ENCODE peak calls at places on chromosomes 6 and 20, in eight cellular contexts. One of them, this sample, is unnamed.

GRCh38 chr20:45934046-45934586 is 367 bp upstream of the PCIF1 start:
- DNase-seq in cardiac muscle cell: peak; percentile 68
- DNase-seq in adrenal gland: peak; percentile 86
- DNase-seq in astrocyte of the spinal cord: peak; percentile 65
- DNase-seq in lower leg skin: no peak
- DNase-seq in CD8-positive, alpha-beta T cell: no peak
- DNase-seq in NB4: peak; percentile 79
- DNase-seq in uterus: no peak
- DNase-seq in this sample: no peak

GRCh38 chr20:47126374-47126705 is 230.2 kb downstream of the ZMYND8 start:
- DNase-seq in cardiac muscle cell: no peak
- DNase-seq in adrenal gland: no peak
- DNase-seq in astrocyte of the spinal cord: peak; percentile 10
- DNase-seq in lower leg skin: no peak
- DNase-seq in CD8-positive, alpha-beta T cell: no peak
- DNase-seq in NB4: peak; percentile 15
- DNase-seq in uterus: no peak
- DNase-seq in this sample: no peak

GRCh38 chr20:9306521-9306920 is 207.9 kb upstream of the LAMP5 start:
- DNase-seq in cardiac muscle cell: no peak
- DNase-seq in adrenal gland: no peak
- DNase-seq in astrocyte of the spinal cord: peak; percentile 66
- DNase-seq in lower leg skin: peak; percentile 18
- DNase-seq in CD8-positive, alpha-beta T cell: no peak
- DNase-seq in NB4: peak; percentile 10
- DNase-seq in uterus: no peak
- DNase-seq in this sample: peak; percentile 72

GRCh38 chr6:154984146-154984545 is 11.0 kb upstream of the TIAM2 start:
- DNase-seq in cardiac muscle cell: no peak
- DNase-seq in adrenal gland: no peak
- DNase-seq in astrocyte of the spinal cord: peak; percentile 27
- DNase-seq in lower leg skin: no peak
- DNase-seq in CD8-positive, alpha-beta T cell: no peak
- DNase-seq in NB4: no peak
- DNase-seq in uterus: no peak
- DNase-seq in this sample: no peak

GRCh38 chr6:154815938-154816820 is 83.0 kb downstream of the SCAF8 start:
- DNase-seq in cardiac muscle cell: no peak
- DNase-seq in adrenal gland: no peak
- DNase-seq in astrocyte of the spinal cord: peak; percentile 73
- DNase-seq in lower leg skin: no peak
- DNase-seq in CD8-positive, alpha-beta T cell: no peak
- DNase-seq in NB4: no peak
- DNase-seq in uterus: no peak
- DNase-seq in this sample: peak; percentile 76

GRCh38 chr20:41048475-41049242 is 20.0 kb downstream of the TOP1 start:
- DNase-seq in cardiac muscle cell: no peak
- DNase-seq in adrenal gland: no peak
- DNase-seq in astrocyte of the spinal cord: peak; percentile 19
- DNase-seq in lower leg skin: no peak
- DNase-seq in CD8-positive, alpha-beta T cell: no peak
- DNase-seq in NB4: peak; percentile 67
- DNase-seq in uterus: no peak
- DNase-seq in this sample: no peak

GRCh38 chr20:48703107-48703506 is 124.7 kb downstream of the PREX1 start:
- DNase-seq in cardiac muscle cell: no peak
- DNase-seq in adrenal gland: peak; percentile 71
- DNase-seq in astrocyte of the spinal cord: no peak
- DNase-seq in lower leg skin: no peak
- DNase-seq in CD8-positive, alpha-beta T cell: no peak
- DNase-seq in NB4: no peak
- DNase-seq in uterus: no peak
- DNase-seq in this sample: no peak

GRCh38 chr6:18501313-18502013 is 114.3 kb downstream of the RNF144B start:
- DNase-seq in cardiac muscle cell: no peak
- DNase-seq in adrenal gland: peak; percentile 65
- DNase-seq in astrocyte of the spinal cord: peak; percentile 30
- DNase-seq in lower leg skin: peak; percentile 60
- DNase-seq in CD8-positive, alpha-beta T cell: no peak
- DNase-seq in NB4: peak; percentile 14
- DNase-seq in uterus: no peak
- DNase-seq in this sample: no peak

GRCh38 chr6:144153971-144154370 is 3.7 kb downstream of the STX11 start:
- DNase-seq in cardiac muscle cell: no peak
- DNase-seq in adrenal gland: no peak
- DNase-seq in astrocyte of the spinal cord: no peak
- DNase-seq in lower leg skin: no peak
- DNase-seq in CD8-positive, alpha-beta T cell: no peak
- DNase-seq in NB4: no peak
- DNase-seq in uterus: no peak
- DNase-seq in this sample: no peak

GRCh38 chr6:55678330-55679224 is 99.6 kb upstream of the HMGCLL1 start:
- DNase-seq in cardiac muscle cell: no peak
- DNase-seq in adrenal gland: no peak
- DNase-seq in astrocyte of the spinal cord: peak; percentile 40
- DNase-seq in lower leg skin: no peak
- DNase-seq in CD8-positive, alpha-beta T cell: no peak
- DNase-seq in NB4: peak; percentile 8
- DNase-seq in uterus: no peak
- DNase-seq in this sample: no peak

GRCh38 chr20:35828434-35828833 is 56.6 kb downstream of the PHF20 start:
- DNase-seq in cardiac muscle cell: peak; percentile 70
- DNase-seq in adrenal gland: peak; percentile 66
- DNase-seq in astrocyte of the spinal cord: peak; percentile 18
- DNase-seq in lower leg skin: no peak
- DNase-seq in CD8-positive, alpha-beta T cell: no peak
- DNase-seq in NB4: no peak
- DNase-seq in uterus: no peak
- DNase-seq in this sample: no peak

GRCh38 chr20:38937978-38938473 is 11.8 kb downstream of the FAM83D start:
- DNase-seq in cardiac muscle cell: no peak
- DNase-seq in adrenal gland: no peak
- DNase-seq in astrocyte of the spinal cord: no peak
- DNase-seq in lower leg skin: no peak
- DNase-seq in CD8-positive, alpha-beta T cell: no peak
- DNase-seq in NB4: no peak
- DNase-seq in uterus: no peak
- DNase-seq in this sample: no peak

GRCh38 chr6:6686176-6686575 is 97.7 kb downstream of the LY86 start:
- DNase-seq in cardiac muscle cell: no peak
- DNase-seq in adrenal gland: no peak
- DNase-seq in astrocyte of the spinal cord: no peak
- DNase-seq in lower leg skin: no peak
- DNase-seq in CD8-positive, alpha-beta T cell: no peak
- DNase-seq in NB4: no peak
- DNase-seq in uterus: no peak
- DNase-seq in this sample: no peak

GRCh38 chr6:138550346-138550767 is 51.1 kb upstream of the NHSL1 start:
- DNase-seq in cardiac muscle cell: no peak
- DNase-seq in adrenal gland: no peak
- DNase-seq in astrocyte of the spinal cord: no peak
- DNase-seq in lower leg skin: no peak
- DNase-seq in CD8-positive, alpha-beta T cell: no peak
- DNase-seq in NB4: no peak
- DNase-seq in uterus: no peak
- DNase-seq in this sample: no peak

GRCh38 chr20:5569021-5569420 is 181.2 kb upstream of the SHLD1 start:
- DNase-seq in cardiac muscle cell: peak; percentile 46
- DNase-seq in adrenal gland: no peak
- DNase-seq in astrocyte of the spinal cord: peak; percentile 61
- DNase-seq in lower leg skin: peak; percentile 39
- DNase-seq in CD8-positive, alpha-beta T cell: peak; percentile 47
- DNase-seq in NB4: peak; percentile 69
- DNase-seq in uterus: no peak
- DNase-seq in this sample: peak; percentile 31

GRCh38 chr6:88535296-88535695 is 369.1 kb upstream of the CNR1 start:
- DNase-seq in cardiac muscle cell: no peak
- DNase-seq in adrenal gland: no peak
- DNase-seq in astrocyte of the spinal cord: no peak
- DNase-seq in lower leg skin: no peak
- DNase-seq in CD8-positive, alpha-beta T cell: no peak
- DNase-seq in NB4: peak; percentile 58
- DNase-seq in uterus: no peak
- DNase-seq in this sample: no peak

GRCh38 chr6:150891886-150892485 is 26.5 kb downstream of the MTHFD1L start:
- DNase-seq in cardiac muscle cell: peak; percentile 77
- DNase-seq in adrenal gland: peak; percentile 92
- DNase-seq in astrocyte of the spinal cord: peak; percentile 87
- DNase-seq in lower leg skin: peak; percentile 76
- DNase-seq in CD8-positive, alpha-beta T cell: peak; percentile 58
- DNase-seq in NB4: peak; percentile 75
- DNase-seq in uterus: peak; percentile 76
- DNase-seq in this sample: peak; percentile 66

GRCh38 chr6:135938588-135939215 is 87.2 kb downstream of the PDE7B start:
- DNase-seq in cardiac muscle cell: no peak
- DNase-seq in adrenal gland: peak; percentile 60
- DNase-seq in astrocyte of the spinal cord: peak; percentile 65
- DNase-seq in lower leg skin: no peak
- DNase-seq in CD8-positive, alpha-beta T cell: no peak
- DNase-seq in NB4: peak; percentile 34
- DNase-seq in uterus: peak; percentile 35
- DNase-seq in this sample: no peak

GRCh38 chr6:139364302-139364981 is 10.0 kb downstream of the CITED2 start:
- DNase-seq in cardiac muscle cell: peak; percentile 67
- DNase-seq in adrenal gland: no peak
- DNase-seq in astrocyte of the spinal cord: peak; percentile 72
- DNase-seq in lower leg skin: no peak
- DNase-seq in CD8-positive, alpha-beta T cell: no peak
- DNase-seq in NB4: peak; percentile 79
- DNase-seq in uterus: no peak
- DNase-seq in this sample: peak; percentile 47

GRCh38 chr6:160750276-160750689 is 48.2 kb downstream of the PLG start:
- DNase-seq in cardiac muscle cell: peak; percentile 21
- DNase-seq in adrenal gland: no peak
- DNase-seq in astrocyte of the spinal cord: no peak
- DNase-seq in lower leg skin: no peak
- DNase-seq in CD8-positive, alpha-beta T cell: no peak
- DNase-seq in NB4: peak; percentile 23
- DNase-seq in uterus: no peak
- DNase-seq in this sample: no peak
- TF ChIP-seq CTCF in cardiac muscle cell: no peak
- TF ChIP-seq CTCF in adrenal gland: peak; percentile 50
- TF ChIP-seq CTCF in astrocyte of the spinal cord: no peak
- TF ChIP-seq CTCF in lower leg skin: no peak
- TF ChIP-seq CTCF in CD8-positive, alpha-beta T cell: no peak
- TF ChIP-seq CTCF in NB4: peak; percentile 44
- TF ChIP-seq CTCF in uterus: no peak
- TF ChIP-seq CTCF in this sample: peak; percentile 27

GRCh38 chr20:58703765-58704331 is 11.2 kb downstream of the NPEPL1 start:
- DNase-seq in cardiac muscle cell: no peak
- DNase-seq in adrenal gland: peak; percentile 42
- DNase-seq in astrocyte of the spinal cord: no peak
- DNase-seq in lower leg skin: no peak
- DNase-seq in CD8-positive, alpha-beta T cell: no peak
- DNase-seq in NB4: no peak
- DNase-seq in uterus: no peak
- DNase-seq in this sample: no peak

GRCh38 chr20:58700823-58701222 is 8.2 kb downstream of the NPEPL1 start:
- DNase-seq in cardiac muscle cell: no peak
- DNase-seq in adrenal gland: no peak
- DNase-seq in astrocyte of the spinal cord: no peak
- DNase-seq in lower leg skin: no peak
- DNase-seq in CD8-positive, alpha-beta T cell: no peak
- DNase-seq in NB4: no peak
- DNase-seq in uterus: peak; percentile 8
- DNase-seq in this sample: no peak

GRCh38 chr20:58701431-58702160 is 9.0 kb downstream of the NPEPL1 start:
- DNase-seq in cardiac muscle cell: no peak
- DNase-seq in adrenal gland: peak; percentile 41
- DNase-seq in astrocyte of the spinal cord: no peak
- DNase-seq in lower leg skin: no peak
- DNase-seq in CD8-positive, alpha-beta T cell: no peak
- DNase-seq in NB4: no peak
- DNase-seq in uterus: peak; percentile 13
- DNase-seq in this sample: no peak

GRCh38 chr20:58702161-58702510 is 9.5 kb downstream of the NPEPL1 start:
- DNase-seq in cardiac muscle cell: no peak
- DNase-seq in adrenal gland: peak; percentile 43
- DNase-seq in astrocyte of the spinal cord: no peak
- DNase-seq in lower leg skin: no peak
- DNase-seq in CD8-positive, alpha-beta T cell: no peak
- DNase-seq in NB4: no peak
- DNase-seq in uterus: peak; percentile 5
- DNase-seq in this sample: no peak

DNA sequence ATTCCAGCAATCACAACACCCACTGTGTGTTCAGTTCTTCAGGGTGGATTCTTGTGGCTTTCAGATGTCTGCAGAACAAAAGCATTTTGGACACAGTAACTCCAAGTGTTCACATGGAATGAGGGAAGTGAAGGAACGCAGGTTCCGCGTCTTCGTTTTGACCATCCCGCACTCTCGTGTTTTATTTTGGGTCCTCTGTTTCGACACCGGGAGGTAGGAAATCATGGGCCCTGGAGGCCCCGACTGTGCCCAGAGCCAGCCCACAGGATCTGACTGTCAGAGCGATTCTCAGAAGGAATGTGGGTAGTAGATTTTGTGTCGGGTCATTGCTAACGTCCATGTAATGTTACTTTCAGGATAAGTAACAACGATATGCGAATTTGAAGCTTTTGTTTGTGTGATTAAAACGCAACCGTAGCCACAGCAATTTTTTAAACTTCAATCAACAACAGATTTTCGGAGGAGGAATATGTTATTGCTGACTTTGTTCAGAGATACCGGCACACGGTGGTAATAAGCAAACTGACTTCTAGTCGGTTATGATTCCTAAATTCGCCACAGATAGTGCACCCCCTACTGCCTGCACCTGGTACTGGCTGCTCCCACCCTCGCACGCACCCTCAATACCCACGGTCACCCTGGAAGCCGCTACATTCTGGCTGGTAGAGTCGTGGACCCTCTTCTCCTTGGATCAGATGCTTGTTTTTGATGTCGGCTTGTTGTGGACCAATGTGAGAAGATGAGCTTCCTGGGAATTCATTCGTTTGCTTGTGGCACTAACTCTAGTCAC is 10.5 kb downstream of the NPEPL1 start:
- DNase-seq in cardiac muscle cell: no peak
- DNase-seq in adrenal gland: peak; percentile 47
- DNase-seq in astrocyte of the spinal cord: no peak
- DNase-seq in lower leg skin: no peak
- DNase-seq in CD8-positive, alpha-beta T cell: no peak
- DNase-seq in NB4: peak; percentile 31
- DNase-seq in uterus: peak; percentile 8
- DNase-seq in this sample: no peak
- TF ChIP-seq CTCF in cardiac muscle cell: peak; percentile 26
- TF ChIP-seq CTCF in adrenal gland: no peak
- TF ChIP-seq CTCF in astrocyte of the spinal cord: peak; percentile 35
- TF ChIP-seq CTCF in lower leg skin: no peak
- TF ChIP-seq CTCF in CD8-positive, alpha-beta T cell: no peak
- TF ChIP-seq CTCF in NB4: peak; percentile 50
- TF ChIP-seq CTCF in uterus: no peak
- TF ChIP-seq CTCF in this sample: peak; percentile 63

GRCh38 chr6:159758031-159759001 is 3.5 kb upstream of the ACAT2 start:
- DNase-seq in cardiac muscle cell: no peak
- DNase-seq in adrenal gland: no peak
- DNase-seq in astrocyte of the spinal cord: peak; percentile 51
- DNase-seq in lower leg skin: no peak
- DNase-seq in CD8-positive, alpha-beta T cell: no peak
- DNase-seq in NB4: no peak
- DNase-seq in uterus: no peak
- DNase-seq in this sample: peak; percentile 80
- TF ChIP-seq CTCF in cardiac muscle cell: peak; percentile 9
- TF ChIP-seq CTCF in adrenal gland: no peak
- TF ChIP-seq CTCF in astrocyte of the spinal cord: peak; percentile 26
- TF ChIP-seq CTCF in lower leg skin: no peak
- TF ChIP-seq CTCF in CD8-positive, alpha-beta T cell: no peak
- TF ChIP-seq CTCF in NB4: peak; percentile 21
- TF ChIP-seq CTCF in uterus: no peak
- TF ChIP-seq CTCF in this sample: peak; percentile 67

GRCh38 chr6:35258858-35259193 is 709 bp upstream of the ZNF76 start:
- DNase-seq in cardiac muscle cell: peak; percentile 76
- DNase-seq in adrenal gland: peak; percentile 77
- DNase-seq in astrocyte of the spinal cord: peak; percentile 72
- DNase-seq in lower leg skin: no peak
- DNase-seq in CD8-positive, alpha-beta T cell: no peak
- DNase-seq in NB4: no peak
- DNase-seq in uterus: no peak
- DNase-seq in this sample: peak; percentile 32
- TF ChIP-seq CTCF in cardiac muscle cell: peak; percentile 23
- TF ChIP-seq CTCF in adrenal gland: peak; percentile 17
- TF ChIP-seq CTCF in astrocyte of the spinal cord: peak; percentile 11
- TF ChIP-seq CTCF in lower leg skin: no peak
- TF ChIP-seq CTCF in CD8-positive, alpha-beta T cell: no peak
- TF ChIP-seq CTCF in NB4: no peak
- TF ChIP-seq CTCF in uterus: no peak
- TF ChIP-seq CTCF in this sample: peak; percentile 35